ENCODE peak calls at places on chromosomes 1 and 21, in five cellular contexts. M, B, L, K and J are unnamed samples.
A peak's percentile ranks its signal among the peaks of the same experiment; 100 is the strongest.

GRCh38 chr21:36027352-36027751 is 33.0 kb downstream of the SETD4 start:
- DNase-seq in M (no peak), K (no peak), B (peak; percentile 61), L (no peak), J (no peak)

GRCh38 chr1:2214541-2215241 is 13.4 kb upstream of the SKI start:
- DNase-seq in M (no peak), B (no peak), K (no peak), L (no peak), J (peak; percentile 65)

GRCh38 chr1:41731631-41732030 is 187.1 kb downstream of the HIVEP3 start:
- DNase-seq in K (no peak), L (no peak), M (no peak), B (no peak), J (no peak)

GRCh38 chr1:69911301-69911801 is 294.0 kb downstream of the LRRC40 start:
- DNase-seq in B (peak; percentile 88), L (no peak), M (no peak), K (no peak), J (no peak)

GRCh38 chr1:202599669-202600431 is 110.4 kb downstream of the SYT2 start:
- DNase-seq in K (peak; percentile 53), L (peak; percentile 46), M (peak; percentile 84), B (peak; percentile 89), J (peak; percentile 91)

GRCh38 chr1:227449051-227449450 is 114.3 kb upstream of the ZNF678 start:
- DNase-seq in L (no peak), K (no peak), M (peak; percentile 72), B (peak; percentile 65), J (peak; percentile 83)

GRCh38 chr1:31788825-31789256 is 24.7 kb upstream of the ADGRB2 start:
- DNase-seq in B (peak; percentile 91), K (no peak), M (no peak), L (no peak), J (no peak)

GRCh38 chr1:119674110-119674509 is 26.0 kb upstream of the ZNF697 start:
- DNase-seq in B (peak; percentile 82), M (no peak), L (no peak), K (peak; percentile 75), J (no peak)

GRCh38 chr1:226063362-226064167 is 1.0 kb downstream of the H3-3A start:
- DNase-seq in B (peak; percentile 74), M (peak; percentile 45), K (no peak), L (peak; percentile 64), J (peak; percentile 72)

GRCh38 chr1:154869351-154870116 is 547 bp downstream of the KCNN3 start:
- DNase-seq in K (no peak), L (peak; percentile 43), B (peak; percentile 68), M (no peak), J (peak; percentile 57)
- H3K9ac ChIP-seq in K (no peak overlapping the region), L (no peak overlapping the region), B (no peak overlapping the region), M (no peak overlapping the region), J (no peak overlapping the region)

GRCh38 chr1:211328084-211328694 is 1.6 kb downstream of the TRAF5 start:
- DNase-seq in B (no peak), L (no peak), K (no peak), M (peak; percentile 17), J (no peak)
- H3K9ac ChIP-seq in B (no peak overlapping the region), L (peak overlapping the region; percentile 76), K (no peak overlapping the region), M (no peak overlapping the region), J (no peak overlapping the region)

GRCh38 chr1:113392541-113392940 is 2.2 kb downstream of the MAGI3 start:
- DNase-seq in K (no peak), L (no peak), M (no peak), B (no peak), J (no peak)
- H3K9ac ChIP-seq in K (no peak overlapping the region), L (peak overlapping the region; percentile 93), M (no peak overlapping the region), B (peak overlapping the region; percentile 85), J (peak overlapping the region; percentile 66)

DNA sequence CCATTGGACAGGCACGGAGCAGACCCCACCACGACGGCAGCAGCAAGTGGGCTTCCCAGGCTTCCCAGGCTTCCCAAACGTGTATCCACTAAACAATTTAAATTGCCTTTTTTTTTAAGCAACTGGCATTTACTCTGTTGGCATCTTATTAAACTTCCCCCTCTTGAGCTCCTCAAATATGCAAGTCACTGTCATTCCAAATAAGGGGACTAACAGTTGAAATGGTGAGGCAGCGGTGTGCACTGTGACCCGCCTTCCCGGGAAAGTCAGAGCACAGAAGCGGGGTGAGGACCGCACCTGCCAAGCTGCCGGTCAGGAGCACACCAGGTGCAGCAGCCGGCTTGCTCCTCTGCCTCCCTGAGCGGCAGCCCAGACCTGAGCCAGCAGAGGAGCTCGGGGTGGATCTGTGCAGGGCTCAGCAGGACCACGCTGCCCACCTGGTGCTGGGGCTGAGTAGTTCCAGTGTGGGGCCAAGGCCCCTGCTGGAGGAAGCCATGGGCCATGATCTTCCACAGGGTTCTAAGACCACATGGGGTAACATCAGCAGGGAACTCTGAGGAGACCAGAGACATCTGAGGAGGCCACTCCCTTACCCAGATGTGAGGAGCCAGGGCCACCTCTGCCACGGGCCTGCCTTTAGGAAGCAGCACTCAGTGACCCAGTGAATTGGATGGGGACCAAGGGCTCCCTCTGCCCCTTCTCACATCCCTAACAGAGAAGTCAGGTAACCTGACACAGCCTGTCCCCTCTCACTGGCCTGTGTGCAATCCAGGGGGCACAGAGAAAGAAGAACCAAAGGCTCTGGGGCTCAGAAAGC is 245.4 kb downstream of the NPHP4 start:
- DNase-seq in M (no peak), K (no peak), B (no peak), L (no peak), J (peak; percentile 48)
- H3K9ac ChIP-seq in M (no peak overlapping the region), K (no peak overlapping the region), B (no peak overlapping the region), L (no peak overlapping the region), J (no peak overlapping the region)

DNA sequence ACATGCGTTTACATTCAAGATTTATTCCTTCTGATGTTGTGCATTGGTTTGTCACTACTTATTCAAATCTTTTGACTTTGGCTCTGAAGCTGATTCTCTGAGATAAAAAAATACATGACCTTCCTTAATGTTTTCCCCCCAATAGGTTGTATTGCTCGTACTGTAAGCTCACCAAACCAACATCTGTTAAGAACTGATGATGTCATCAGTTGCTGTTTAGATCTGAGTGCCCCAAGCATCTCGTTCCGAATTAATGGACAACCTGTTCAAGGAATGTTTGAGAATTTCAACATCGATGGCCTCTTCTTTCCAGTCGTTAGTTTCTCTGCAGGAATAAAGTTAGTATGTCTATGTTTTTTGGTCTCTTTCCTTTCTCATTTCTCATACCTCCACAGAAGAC is 390.2 kb downstream of the ZP4 start:
- DNase-seq in L (no peak), K (no peak), B (no peak), M (no peak), J (no peak)
- H3K9ac ChIP-seq in L (no peak overlapping the region), K (no peak overlapping the region), B (no peak overlapping the region), M (no peak overlapping the region), J (no peak overlapping the region)

DNA sequence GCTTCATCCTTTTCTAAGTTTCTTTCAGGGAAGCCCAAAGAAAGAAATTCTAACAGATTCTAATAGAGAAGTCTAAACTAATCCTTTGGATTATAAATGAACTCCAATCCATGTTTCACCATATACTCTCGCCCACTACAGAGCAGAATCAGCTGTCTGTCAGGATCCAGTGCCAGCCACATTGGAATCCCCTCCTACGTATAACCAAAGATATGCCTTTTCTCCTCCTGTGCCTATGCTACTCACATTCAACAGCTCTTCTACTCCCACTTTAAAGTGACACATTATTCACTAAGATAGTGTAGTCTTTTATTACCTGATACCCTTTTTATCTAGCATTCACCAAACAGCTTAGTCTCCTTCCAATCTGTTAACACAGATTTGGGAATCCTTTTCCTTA is 3.1 kb downstream of the ETV3 start:
- DNase-seq in L (no peak), M (no peak), K (no peak), B (no peak), J (no peak)
- H3K9ac ChIP-seq in L (no peak overlapping the region), M (no peak overlapping the region), K (no peak overlapping the region), B (no peak overlapping the region), J (no peak overlapping the region)

GRCh38 chr1:75796376-75797272 is at the start of gene MSH4:
- DNase-seq in K (no peak), M (peak; percentile 66), L (no peak), B (no peak), J (peak; percentile 71)

GRCh38 chr1:75795703-75796193 is 934 bp upstream of the MSH4 start:
- DNase-seq in K (no peak), M (no peak), B (no peak), L (no peak), J (peak; percentile 47)

GRCh38 chr1:75797273-75797588 is 549 bp downstream of the MSH4 start:
- DNase-seq in B (no peak), L (no peak), M (no peak), K (no peak), J (no peak)

GRCh38 chr1:75792091-75792490 is 4.6 kb upstream of the MSH4 start:
- DNase-seq in M (no peak), K (no peak), L (no peak), B (no peak), J (no peak)

DNA sequence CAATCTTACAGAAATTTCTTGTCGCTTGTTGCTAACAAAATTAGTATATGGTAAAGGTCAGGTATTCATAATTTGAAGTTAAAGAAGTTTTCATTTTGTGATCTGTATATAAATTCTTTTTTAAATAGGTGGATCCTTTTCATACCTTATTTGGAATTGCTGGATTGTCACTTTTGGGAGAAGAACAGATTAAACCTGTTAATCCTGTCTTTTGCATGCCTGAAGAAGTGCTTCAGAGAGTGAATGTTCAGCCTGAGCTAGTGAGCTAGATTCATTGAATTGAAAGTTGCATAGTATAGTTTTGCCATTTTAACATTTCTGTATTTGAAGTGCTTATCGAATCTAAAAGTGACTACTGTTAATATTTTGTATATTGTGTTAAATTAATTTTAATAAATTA is 2.3 kb upstream of the MSH4 start:
- DNase-seq in M (no peak), K (no peak), L (no peak), B (no peak), J (no peak)
- H3K9ac ChIP-seq in M (no peak overlapping the region), K (no peak overlapping the region), L (no peak overlapping the region), B (no peak overlapping the region), J (no peak overlapping the region)

GRCh38 chr1:5889901-5890300 is 102.3 kb downstream of the NPHP4 start:
- DNase-seq in B (no peak), K (no peak), L (no peak), M (no peak), J (no peak)
- H3K9ac ChIP-seq in B (no peak overlapping the region), K (no peak overlapping the region), L (no peak overlapping the region), M (no peak overlapping the region), J (no peak overlapping the region)

DNA sequence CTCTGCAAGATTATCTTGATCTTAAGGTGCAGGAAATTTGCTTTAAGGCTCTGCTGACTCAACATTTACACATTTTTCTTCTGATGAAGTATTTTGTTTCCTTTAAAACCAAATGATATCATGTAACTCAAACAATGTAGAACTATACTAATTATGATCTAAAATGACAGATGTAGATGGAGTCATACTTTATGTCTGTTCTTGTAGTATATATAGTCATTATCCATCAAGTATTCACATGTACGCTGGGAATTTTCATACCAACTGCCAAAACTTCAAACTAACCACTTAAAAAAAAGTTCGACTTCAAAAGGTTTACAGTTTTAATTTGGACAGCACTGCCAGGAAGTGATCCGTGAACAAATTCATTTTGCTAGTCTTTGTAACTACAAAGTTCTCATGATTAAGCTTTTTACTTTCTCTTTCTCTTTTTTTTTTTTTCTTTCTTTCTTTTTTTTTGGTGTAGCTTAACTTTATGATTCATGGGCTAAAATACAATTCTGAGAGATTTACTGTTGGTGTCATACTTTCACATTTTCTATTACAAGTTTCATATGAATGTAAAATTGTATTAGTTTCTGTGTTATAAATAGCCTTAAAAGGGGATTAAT is 509.0 kb upstream of the CXADR start:
- DNase-seq in L (no peak), K (peak; percentile 13), M (no peak), B (peak; percentile 42), J (no peak)
- H3K9ac ChIP-seq in L (no peak overlapping the region), K (peak overlapping the region; percentile 2), M (no peak overlapping the region), B (peak overlapping the region; percentile 55), J (no peak overlapping the region)

GRCh38 chr21:16309250-16309971 is 579.6 kb downstream of the USP25 start:
- DNase-seq in M (no peak), L (no peak), K (no peak), B (no peak), J (no peak)
- H3K9ac ChIP-seq in M (no peak overlapping the region), L (no peak overlapping the region), K (no peak overlapping the region), B (no peak overlapping the region), J (no peak overlapping the region)